ENCODE peak calls at places on chromosomes 16 and 17, in ten cellular contexts. Q is lower lobe of right lung, T is AG09319, P is fibroblast of lung, K is natural killer cell, O is stomach, N is epithelial cell of esophagus, M is WTC11, G is tibial nerve, J is upper lobe of right lung. R is an unnamed sample.

GRCh38 chr17:49016775-49017463 is 19.7 kb downstream of the IGF2BP1 start:
- DNase-seq in Q (no peak), T (no peak), P (peak), K (no peak), O (peak), N (peak), M (no peak), G (no peak), J (peak), R (peak)

GRCh38 chr17:44438634-44439033 is 49.2 kb upstream of the ITGA2B start:
- DNase-seq in Q (no peak), T (no peak), P (no peak), K (peak), O (peak), N (no peak), M (no peak), G (no peak), J (no peak), R (no peak)

GRCh38 chr17:3754458-3755334 is 31.0 kb downstream of the HASPIN start:
- DNase-seq in Q (peak), T (no peak), P (no peak), K (peak), O (peak), N (peak), M (peak), G (no peak), J (peak), R (peak)

GRCh38 chr17:80287038-80287437 is 26.4 kb downstream of the RNF213 start:
- DNase-seq in Q (no peak), T (no peak), P (no peak), K (no peak), O (no peak), N (no peak), M (no peak), G (no peak), J (no peak), R (no peak)

GRCh38 chr17:73390851-73391250 is 79.0 kb upstream of the CDC42EP4 start:
- DNase-seq in Q (no peak), T (no peak), P (no peak), K (no peak), O (no peak), N (no peak), M (no peak), G (no peak), J (no peak), R (no peak)

GRCh38 chr17:75270218-75270965 is 639 bp downstream of the MIF4GD start:
- DNase-seq in Q (peak), T (no peak), P (peak), K (no peak), O (peak), N (peak), M (peak), G (peak), J (peak), R (peak)

GRCh38 chr17:43834106-43834505 is 1.2 kb upstream of the MPP3 start:
- DNase-seq in Q (no peak), T (peak), P (peak), K (no peak), O (no peak), N (peak), M (no peak), G (peak), J (no peak), R (peak)

GRCh38 chr16:14121872-14122271 is 50.8 kb downstream of the MRTFB start:
- DNase-seq in Q (no peak), T (no peak), P (no peak), K (no peak), O (no peak), N (no peak), M (no peak), G (no peak), J (no peak), R (no peak)

GRCh38 chr17:56674401-56674925 is 81.0 kb downstream of the NOG start:
- DNase-seq in Q (no peak), T (no peak), P (no peak), K (no peak), O (no peak), N (no peak), M (no peak), G (no peak), J (no peak), R (no peak)

DNA sequence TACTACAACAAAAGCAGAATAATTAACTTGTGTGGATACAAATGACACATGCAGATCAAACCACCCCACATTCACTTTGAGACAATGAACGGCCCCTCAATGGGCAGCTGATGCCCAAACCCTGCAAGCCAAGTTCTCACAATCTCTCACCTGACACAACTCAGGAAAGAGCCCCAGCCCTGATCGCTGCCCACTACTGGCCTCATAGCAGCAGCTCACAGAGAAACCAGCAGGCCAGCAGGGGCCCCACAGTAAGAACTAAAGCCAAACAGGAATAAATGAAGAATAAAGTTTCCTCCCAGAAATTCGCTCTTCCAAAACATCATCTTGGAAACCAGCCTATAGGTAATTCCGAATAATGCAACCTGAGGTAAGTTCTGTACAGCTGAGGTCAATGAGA is 7.7 kb downstream of the AKTIP start:
- DNase-seq in Q (no peak), T (no peak), P (no peak), K (no peak), O (no peak), N (no peak), M (peak), G (no peak), J (no peak), R (no peak)
- TF ChIP-seq CTCF in Q (no peak), T (no peak), P (no peak), K (no peak), O (no peak), N (peak), M (no peak), G (no peak), J (no peak), R (no peak)

DNA sequence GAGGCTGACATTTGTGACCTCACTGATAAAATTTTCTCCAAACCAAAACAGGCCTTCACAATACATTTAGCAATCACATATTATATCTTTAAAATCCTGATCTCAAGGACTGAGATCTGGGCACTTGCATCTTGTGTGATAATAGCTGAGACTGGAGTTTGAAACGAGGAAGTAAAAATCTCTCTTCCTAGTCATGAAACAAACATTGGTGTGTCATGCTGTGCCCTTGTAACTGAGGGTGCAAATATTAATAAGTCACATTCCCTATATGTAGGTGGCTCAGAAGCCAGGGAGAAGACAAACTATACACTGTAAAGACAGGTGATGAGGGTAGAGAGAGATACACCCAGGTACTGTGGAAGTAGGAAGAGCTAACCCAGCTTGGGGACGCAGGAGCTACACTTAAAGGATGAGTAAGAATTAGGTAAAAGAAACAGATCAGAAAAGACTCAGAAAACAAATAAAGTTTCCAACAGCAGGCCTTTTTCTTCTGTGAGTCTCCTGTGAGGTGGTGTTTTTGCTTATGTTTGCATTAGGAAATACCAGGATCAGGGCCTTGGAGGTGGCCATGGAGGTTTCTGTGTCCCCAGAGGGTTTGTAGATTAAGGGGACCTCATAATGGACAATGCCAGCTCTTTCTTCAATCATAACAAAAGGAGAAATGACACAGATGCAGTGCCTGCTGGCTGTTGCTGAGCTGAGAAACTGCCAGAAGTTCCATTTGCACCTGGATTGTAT is 335.7 kb downstream of the GRIN2A start:
- DNase-seq in Q (no peak), T (no peak), P (no peak), K (no peak), O (no peak), N (peak), M (no peak), G (no peak), J (no peak), R (no peak)
- TF ChIP-seq CTCF in Q (no peak), T (no peak), P (no peak), K (no peak), O (no peak), N (no peak), M (no peak), G (no peak), J (no peak), R (no peak)

GRCh38 chr17:9941305-9941704 is 36.2 kb upstream of the RCVRN start:
- DNase-seq in Q (peak), T (no peak), P (no peak), K (no peak), O (no peak), N (no peak), M (no peak), G (no peak), J (no peak), R (no peak)

GRCh38 chr17:9938764-9939163 is 33.7 kb upstream of the RCVRN start:
- DNase-seq in Q (no peak), T (no peak), P (no peak), K (no peak), O (no peak), N (no peak), M (no peak), G (no peak), J (no peak), R (no peak)

GRCh38 chr17:9940826-9941225 is 35.8 kb upstream of the RCVRN start:
- DNase-seq in Q (peak), T (no peak), P (no peak), K (no peak), O (no peak), N (no peak), M (no peak), G (no peak), J (no peak), R (no peak)

GRCh38 chr17:9942885-9943284 is 37.8 kb upstream of the RCVRN start:
- DNase-seq in Q (no peak), T (no peak), P (no peak), K (no peak), O (no peak), N (no peak), M (no peak), G (no peak), J (no peak), R (no peak)

DNA sequence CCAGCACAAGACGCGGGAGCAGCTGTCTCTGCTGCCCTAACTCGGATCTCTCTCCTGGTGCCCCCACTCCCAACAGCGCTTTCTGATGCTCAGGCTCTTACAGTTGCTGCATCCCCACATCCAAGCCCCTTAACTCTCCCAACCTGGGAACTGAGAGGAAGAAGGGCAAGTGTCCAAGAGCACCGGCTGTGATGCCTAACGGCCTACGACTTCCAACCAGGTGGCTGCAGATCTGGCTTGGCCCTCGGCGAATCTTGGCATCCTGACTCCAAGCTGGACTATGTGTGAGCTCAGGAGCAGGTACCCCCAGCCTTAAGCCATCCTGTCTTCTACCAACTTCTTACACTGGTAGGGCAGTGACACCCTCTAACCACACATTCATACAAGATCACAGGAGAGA is 38.3 kb upstream of the RCVRN start:
- DNase-seq in Q (no peak), T (no peak), P (no peak), K (no peak), O (no peak), N (no peak), M (no peak), G (no peak), J (no peak), R (no peak)
- TF ChIP-seq CTCF in Q (no peak), T (no peak), P (no peak), K (no peak), O (no peak), N (no peak), M (no peak), G (no peak), J (no peak), R (no peak)

GRCh38 chr16:16045311-16045710 is 95.9 kb downstream of the ABCC1 start:
- DNase-seq in Q (no peak), T (no peak), P (no peak), K (no peak), O (no peak), N (peak), M (no peak), G (no peak), J (no peak), R (peak)
- TF ChIP-seq CTCF in Q (no peak), T (no peak), P (no peak), K (no peak), O (no peak), N (no peak), M (no peak), G (no peak), J (no peak), R (no peak)

DNA sequence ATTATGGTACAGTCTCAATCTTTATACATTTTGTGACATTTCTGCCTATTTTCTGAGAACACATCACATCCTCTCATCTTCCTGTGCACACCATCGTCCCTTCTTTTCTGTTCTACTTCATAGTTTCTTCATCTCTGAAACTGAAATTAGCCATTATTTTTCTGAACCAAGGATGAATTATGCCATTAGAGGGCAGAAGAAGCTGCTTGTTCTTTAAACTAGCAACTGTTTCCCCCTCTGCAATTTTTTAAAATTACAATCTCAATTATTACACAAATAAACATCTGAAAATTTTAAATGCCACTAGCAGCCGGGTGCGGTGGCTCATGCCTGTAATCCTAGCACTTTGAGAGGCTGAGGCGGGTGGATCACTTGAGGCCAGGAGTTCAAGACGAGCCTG is 41.3 kb downstream of the RBBP6 start:
- DNase-seq in Q (no peak), T (peak), P (peak), K (no peak), O (no peak), N (peak), M (no peak), G (no peak), J (no peak), R (peak)
- TF ChIP-seq CTCF in Q (no peak), T (peak), P (peak), K (no peak), O (no peak), N (peak), M (no peak), G (no peak), J (peak), R (peak)

DNA sequence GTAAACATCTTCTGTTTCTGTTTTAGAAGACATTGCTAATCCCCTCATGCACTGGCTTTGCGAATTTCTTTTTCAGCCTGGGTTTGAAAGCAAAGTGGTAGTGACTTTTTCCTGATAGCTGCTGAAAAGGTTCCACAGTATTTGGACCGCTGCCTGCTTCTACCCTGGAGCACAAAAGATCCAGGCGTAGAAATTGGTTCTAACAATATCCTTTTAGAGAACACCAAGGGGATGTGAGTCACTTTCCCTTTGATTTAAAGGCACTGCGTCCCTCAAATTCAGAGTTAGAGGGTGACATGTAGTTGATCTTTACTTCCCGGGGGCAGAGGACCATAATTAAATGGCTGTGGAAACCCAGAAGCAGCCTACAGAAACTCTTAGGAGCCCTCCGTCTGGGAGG is 218.4 kb downstream of the WWOX start:
- DNase-seq in Q (no peak), T (no peak), P (no peak), K (no peak), O (no peak), N (no peak), M (no peak), G (no peak), J (no peak), R (no peak)
- TF ChIP-seq CTCF in Q (no peak), T (no peak), P (no peak), K (no peak), O (no peak), N (no peak), M (no peak), G (no peak), J (no peak), R (no peak)

DNA sequence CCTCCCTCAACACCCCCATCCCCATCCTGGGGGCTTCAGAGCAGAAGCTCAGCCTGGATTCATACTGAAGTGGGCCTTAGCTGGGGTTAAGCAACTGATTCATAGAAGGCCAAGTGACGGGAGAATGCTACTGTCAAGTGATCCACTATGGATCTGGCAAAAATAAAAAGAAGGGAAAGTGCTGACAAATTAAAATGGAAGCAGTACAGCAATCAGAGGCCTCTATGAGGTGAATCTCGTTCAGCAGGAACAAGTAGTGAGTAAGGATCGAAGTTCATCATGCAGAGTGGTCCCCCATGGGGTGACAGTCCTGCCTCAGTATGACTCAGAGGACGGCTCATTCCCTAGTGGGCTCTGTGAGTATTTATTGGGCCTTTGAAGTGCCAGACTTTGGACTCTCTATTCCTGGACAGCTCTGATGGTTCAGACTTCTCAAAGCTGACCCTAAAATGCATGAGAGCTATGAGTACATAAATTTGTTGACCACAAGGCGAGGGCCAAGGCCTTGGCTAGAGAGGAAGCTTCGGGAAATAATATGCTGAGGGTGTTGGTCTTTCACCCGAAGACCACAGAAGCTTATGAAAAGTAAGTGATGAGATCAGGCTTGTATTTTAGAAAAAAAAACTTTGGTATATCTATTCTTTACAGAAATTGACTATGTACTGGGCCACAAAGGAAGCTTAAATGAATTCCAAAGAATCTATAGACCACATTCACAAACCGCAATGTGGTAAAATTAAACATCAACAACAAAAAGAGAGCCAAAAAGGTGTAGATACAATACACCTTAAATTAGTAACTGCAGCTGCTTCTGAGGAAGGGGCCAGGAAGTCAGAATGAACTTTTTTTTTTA is 5.3 kb upstream of the NSMCE1 start:
- DNase-seq in Q (no peak), T (no peak), P (peak), K (no peak), O (no peak), N (no peak), M (no peak), G (no peak), J (no peak), R (no peak)
- TF ChIP-seq CTCF in Q (no peak), T (no peak), P (no peak), K (no peak), O (no peak), N (no peak), M (no peak), G (peak), J (no peak), R (no peak)

GRCh38 chr16:55439101-55439690 is 39.8 kb upstream of the MMP2 start:
- DNase-seq in Q (no peak), T (no peak), P (no peak), K (no peak), O (no peak), N (peak), M (no peak), G (no peak), J (no peak), R (peak)
- TF ChIP-seq CTCF in Q (no peak), T (no peak), P (no peak), K (no peak), O (no peak), N (no peak), M (no peak), G (no peak), J (no peak), R (no peak)

GRCh38 chr17:32795339-32795979 is 81.5 kb downstream of the MYO1D start:
- DNase-seq in Q (no peak), T (no peak), P (no peak), K (no peak), O (no peak), N (no peak), M (no peak), G (no peak), J (no peak), R (no peak)
- TF ChIP-seq CTCF in Q (no peak), T (no peak), P (no peak), K (no peak), O (no peak), N (no peak), M (no peak), G (no peak), J (no peak), R (no peak)

R was measured in MCF 10A.